ENCODE peak calls at places on chromosome 1, in eight cellular contexts. S is AG09309, F is astrocyte of the cerebellum, K is fibroblast of the aortic adventitia, U is endodermal cell, N is epithelial cell of proximal tubule, J is upper lobe of left lung, T is AG04450. D is an unnamed sample.
A peak's percentile ranks its signal among the peaks of the same experiment; 100 is the strongest.

GRCh38 chr1:182438326-182438725 is 11.6 kb upstream of the RGSL1 start:
- DNase-seq in K (no peak), F (no peak), S (no peak), U (no peak), J (no peak), T (no peak), N (no peak), D (no peak)

GRCh38 chr1:207964195-207964966 is 53.5 kb upstream of the CD34 start:
- DNase-seq in J (no peak), U (no peak), N (peak; percentile 23), S (no peak), T (no peak), K (peak; percentile 68), F (no peak), D (no peak)

GRCh38 chr1:171397851-171398469 is 84.0 kb downstream of the FMO4 start:
- DNase-seq in K (no peak), T (no peak), N (no peak), U (no peak), J (no peak), F (no peak), S (no peak), D (no peak)

GRCh38 chr1:223556414-223557124 is 108.9 kb downstream of the CAPN8 start:
- DNase-seq in K (peak; percentile 10), F (no peak), J (peak; percentile 69), U (peak; percentile 92), S (no peak), N (no peak), T (no peak), D (peak; percentile 5)

GRCh38 chr1:180092931-180093650 is 61.6 kb upstream of the QSOX1 start:
- DNase-seq in N (no peak), T (no peak), U (no peak), J (no peak), S (peak; percentile 17), F (no peak), K (peak; percentile 25), D (no peak)

GRCh38 chr1:64469977-64470669 is at the start of gene CACHD1:
- DNase-seq in K (peak; percentile 75), F (peak; percentile 49), N (no peak), U (peak; percentile 93), S (peak; percentile 42), J (peak; percentile 84), T (peak; percentile 33), D (peak; percentile 80)

GRCh38 chr1:206590025-206590834 is 22.0 kb downstream of the EIF2D start:
- DNase-seq in T (no peak), S (no peak), K (peak; percentile 29), F (no peak), J (no peak), N (no peak), U (peak; percentile 70), D (peak; percentile 78)

GRCh38 chr1:44724408-44725308 is 6.3 kb downstream of the RNU5D-1 start:
- DNase-seq in F (no peak), U (peak; percentile 48), T (no peak), N (no peak), K (no peak), S (no peak), J (no peak), D (no peak)

GRCh38 chr1:39901486-39902120 is at the start of gene MYCL:
- DNase-seq in K (no peak), T (no peak), N (no peak), J (peak; percentile 93), F (no peak), S (no peak), U (peak; percentile 98), D (peak; percentile 32)

GRCh38 chr1:84502892-84503291 is 3.3 kb upstream of the SPATA1 start:
- DNase-seq in K (no peak), F (no peak), U (no peak), J (no peak), N (no peak), S (no peak), T (no peak), D (no peak)

GRCh38 chr1:177007437-177008161 is 156.9 kb downstream of the ASTN1 start:
- DNase-seq in S (no peak), T (no peak), K (no peak), U (no peak), N (no peak), J (no peak), F (no peak), D (no peak)

GRCh38 chr1:67831850-67832513 is 1.3 kb downstream of the GNG12 start:
- DNase-seq in T (no peak), J (peak; percentile 56), N (no peak), F (peak; percentile 49), S (peak; percentile 21), U (peak; percentile 66), K (peak; percentile 80), D (peak; percentile 78)

GRCh38 chr1:9293512-9294439 is 1.1 kb downstream of the SPSB1 start:
- DNase-seq in U (peak; percentile 73), N (no peak), T (no peak), J (no peak), K (peak; percentile 50), S (no peak), F (no peak), D (no peak)

GRCh38 chr1:229091721-229092136 is 179.2 kb upstream of the RAB4A start:
- DNase-seq in T (no peak), N (no peak), K (no peak), S (no peak), F (no peak), J (no peak), U (peak; percentile 62), D (no peak)

GRCh38 chr1:184563308-184563707 is 176.5 kb downstream of the C1orf21 start:
- DNase-seq in U (no peak), S (peak; percentile 7), F (peak; percentile 6), T (no peak), K (peak; percentile 69), N (no peak), J (no peak), D (peak; percentile 47)

DNA sequence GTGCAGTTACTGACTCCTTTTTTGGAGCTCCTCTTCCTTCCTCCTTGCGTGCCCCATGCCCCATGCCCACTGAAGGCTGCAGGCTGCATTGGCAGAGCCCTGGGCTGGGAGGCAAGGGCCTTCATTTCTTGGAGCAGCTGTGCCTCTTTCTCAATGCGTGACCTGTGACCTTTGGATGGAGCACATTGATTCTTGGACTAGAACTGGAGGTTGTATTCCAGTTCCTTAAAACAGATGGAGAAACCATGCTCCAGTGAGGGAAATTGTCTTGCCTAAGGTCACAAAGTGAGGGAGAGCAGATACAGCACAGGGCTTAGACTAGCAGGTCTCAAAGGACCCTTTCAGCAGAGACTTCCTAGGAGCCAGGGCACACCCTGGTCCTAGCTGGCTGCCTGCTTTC is 9.0 kb downstream of the TMEM269 start:
- DNase-seq in U (no peak), J (no peak), N (no peak), K (peak; percentile 7), S (no peak), F (no peak), T (no peak), D (no peak)
- TF ChIP-seq CTCF in U (no peak), J (no peak), N (no peak), K (no peak), S (no peak), F (no peak), T (no peak), D (no peak)

GRCh38 chr1:214076341-214077035 is 88.7 kb downstream of the PROX1 start:
- DNase-seq in K (no peak), N (no peak), U (no peak), T (no peak), S (no peak), F (no peak), J (no peak), D (no peak)
- H3K4me3 ChIP-seq in K (no peak overlapping the region), N (no peak overlapping the region), U (no peak overlapping the region), T (no peak overlapping the region), S (no peak overlapping the region), F (no peak overlapping the region), J (no peak overlapping the region), D (no peak overlapping the region)

GRCh38 chr1:226588484-226588883 is 39.9 kb downstream of the STUM start:
- DNase-seq in N (no peak), F (no peak), U (no peak), K (peak; percentile 30), J (no peak), S (no peak), T (no peak), D (no peak)

GRCh38 chr1:226593541-226593940 is 45.0 kb downstream of the STUM start:
- DNase-seq in N (no peak), S (no peak), U (peak; percentile 68), K (no peak), F (no peak), J (no peak), T (no peak), D (no peak)

GRCh38 chr1:226589008-226589733 is 40.6 kb downstream of the STUM start:
- DNase-seq in S (no peak), K (no peak), J (no peak), U (no peak), T (no peak), N (no peak), F (no peak), D (no peak)

GRCh38 chr1:226586650-226587443 is 38.3 kb downstream of the STUM start:
- DNase-seq in J (no peak), S (no peak), T (no peak), N (peak; percentile 31), U (no peak), F (no peak), K (no peak), D (no peak)

DNA sequence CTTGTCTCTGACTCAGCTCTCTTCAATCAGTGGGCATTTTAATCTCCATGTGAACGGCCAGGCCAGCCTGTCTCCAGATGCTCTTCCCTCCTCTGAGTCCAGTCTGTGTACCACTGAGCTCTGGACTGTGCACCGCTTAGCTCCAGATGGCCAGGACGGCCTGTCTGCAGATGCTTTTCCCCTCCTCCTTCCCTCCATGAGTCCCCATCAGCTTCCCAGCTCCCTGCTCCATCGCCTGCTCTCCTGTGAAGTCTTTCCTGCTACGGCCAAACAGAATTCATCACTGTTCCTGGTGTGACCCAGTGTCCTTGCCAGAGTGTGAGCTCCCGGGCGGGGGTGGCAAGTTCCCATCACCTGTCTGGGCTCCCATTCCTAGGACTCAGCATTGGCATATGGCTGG is 42.1 kb downstream of the STUM start:
- DNase-seq in J (no peak), K (no peak), S (no peak), F (no peak), N (no peak), T (no peak), U (no peak), D (no peak)
- TF ChIP-seq CTCF in J (no peak), K (no peak), S (no peak), F (no peak), N (no peak), T (no peak), U (no peak), D (no peak)

GRCh38 chr1:29838738-29839320 is 602.5 kb downstream of the PTPRU start:
- DNase-seq in S (no peak), N (no peak), U (no peak), T (no peak), F (no peak), K (no peak), J (no peak), D (no peak)

GRCh38 chr1:29835486-29836273 is 599.4 kb downstream of the PTPRU start:
- DNase-seq in J (no peak), S (no peak), F (no peak), K (no peak), N (no peak), T (no peak), U (peak; percentile 53), D (no peak)

GRCh38 chr1:29839726-29840125 is 603.4 kb downstream of the PTPRU start:
- DNase-seq in N (no peak), T (no peak), U (no peak), K (no peak), F (no peak), S (no peak), J (no peak), D (no peak)

GRCh38 chr1:29837306-29837646 is 601.0 kb downstream of the PTPRU start:
- DNase-seq in F (no peak), J (no peak), T (no peak), K (no peak), S (no peak), U (no peak), N (no peak), D (no peak)

GRCh38 chr1:29836626-29837305 is 600.4 kb downstream of the PTPRU start:
- DNase-seq in S (no peak), U (peak; percentile 44), T (no peak), N (no peak), K (no peak), F (no peak), J (no peak), D (no peak)
- H3K4me3 ChIP-seq in S (no peak overlapping the region), U (no peak overlapping the region), T (no peak overlapping the region), N (no peak overlapping the region), K (no peak overlapping the region), F (no peak overlapping the region), J (no peak overlapping the region), D (no peak overlapping the region)

D was measured in astrocyte of the spinal cord.